ENCODE peak calls at places on chromosomes 6 and 20, in four cellular contexts. N is astrocyte of the cerebellum, S is keratinocyte, B is suprapubic skin. Z is an unnamed sample.

GRCh38 chr20:55216525-55217242 is 741.3 kb downstream of the DOK5 start:
- DNase-seq in N (no peak), S (peak; percentile 40), B (no peak), Z (no peak)

GRCh38 chr6:75281643-75282042 is 2.9 kb downstream of the TMEM30A start:
- DNase-seq in S (no peak), B (no peak), N (no peak), Z (no peak)

GRCh38 chr20:841568-842546 is 8.3 kb downstream of the FAM110A start:
- DNase-seq in B (no peak), N (no peak), S (no peak), Z (no peak)

GRCh38 chr20:24651171-24651972 is 181.9 kb downstream of the SYNDIG1 start:
- DNase-seq in S (peak; percentile 21), B (no peak), N (peak; percentile 72), Z (no peak)

GRCh38 chr6:99064769-99065168 is 117.0 kb upstream of the FBXL4 start:
- DNase-seq in B (no peak), S (no peak), N (no peak), Z (no peak)

GRCh38 chr20:37311710-37312355 is 22.4 kb downstream of the MANBAL start:
- DNase-seq in S (no peak), B (peak; percentile 57), N (no peak), Z (no peak)

GRCh38 chr6:160102956-160103824 is 18.4 kb upstream of the SLC22A1 start:
- DNase-seq in S (no peak), B (no peak), N (no peak), Z (no peak)

GRCh38 chr6:81748946-81749345 is 3.5 kb downstream of the TENT5A start:
- DNase-seq in B (no peak), N (no peak), S (no peak), Z (no peak)

GRCh38 chr20:16860914-16861313 is 112.8 kb downstream of the OTOR start:
- DNase-seq in N (no peak), S (no peak), B (no peak), Z (no peak)

GRCh38 chr6:71676298-71676697 is 210.1 kb upstream of the RIMS1 start:
- DNase-seq in S (no peak), B (no peak), N (no peak), Z (no peak)

GRCh38 chr6:154139894-154140293 is 100.9 kb downstream of the OPRM1 start:
- DNase-seq in S (no peak), B (no peak), N (no peak), Z (no peak)

GRCh38 chr6:3320238-3320637 is 61.5 kb downstream of the PSMG4 start:
- DNase-seq in S (no peak), B (no peak), N (no peak), Z (no peak)

GRCh38 chr6:34056301-34056700 is 89.6 kb downstream of the GRM4 start:
- DNase-seq in N (no peak), S (peak; percentile 38), B (no peak), Z (peak; percentile 46)

GRCh38 chr20:47785900-47786762 is 850 bp upstream of the SULF2 start:
- DNase-seq in N (peak; percentile 69), S (no peak), B (no peak), Z (no peak)

GRCh38 chr20:51529758-51530157 is 12.8 kb downstream of the NFATC2 start:
- DNase-seq in S (no peak), B (no peak), N (no peak), Z (no peak)

GRCh38 chr20:32574296-32575226 is 10.6 kb downstream of the NOL4L start:
- DNase-seq in B (no peak), S (no peak), N (peak; percentile 63), Z (peak; percentile 31)

GRCh38 chr20:16505894-16506293 is 67.4 kb downstream of the KIF16B start:
- DNase-seq in N (no peak), B (no peak), S (no peak), Z (no peak)

GRCh38 chr20:11454966-11455799 is 462.5 kb upstream of the BTBD3 start:
- DNase-seq in S (peak; percentile 42), N (peak; percentile 82), B (no peak), Z (peak; percentile 72)

GRCh38 chr20:39019805-39020325 is 57.7 kb downstream of the DHX35 start:
- DNase-seq in B (no peak), S (no peak), N (peak; percentile 12), Z (no peak)

GRCh38 chr20:4413314-4414045 is 308.2 kb upstream of the PRND start:
- DNase-seq in B (no peak), N (no peak), S (no peak), Z (no peak)

DNA sequence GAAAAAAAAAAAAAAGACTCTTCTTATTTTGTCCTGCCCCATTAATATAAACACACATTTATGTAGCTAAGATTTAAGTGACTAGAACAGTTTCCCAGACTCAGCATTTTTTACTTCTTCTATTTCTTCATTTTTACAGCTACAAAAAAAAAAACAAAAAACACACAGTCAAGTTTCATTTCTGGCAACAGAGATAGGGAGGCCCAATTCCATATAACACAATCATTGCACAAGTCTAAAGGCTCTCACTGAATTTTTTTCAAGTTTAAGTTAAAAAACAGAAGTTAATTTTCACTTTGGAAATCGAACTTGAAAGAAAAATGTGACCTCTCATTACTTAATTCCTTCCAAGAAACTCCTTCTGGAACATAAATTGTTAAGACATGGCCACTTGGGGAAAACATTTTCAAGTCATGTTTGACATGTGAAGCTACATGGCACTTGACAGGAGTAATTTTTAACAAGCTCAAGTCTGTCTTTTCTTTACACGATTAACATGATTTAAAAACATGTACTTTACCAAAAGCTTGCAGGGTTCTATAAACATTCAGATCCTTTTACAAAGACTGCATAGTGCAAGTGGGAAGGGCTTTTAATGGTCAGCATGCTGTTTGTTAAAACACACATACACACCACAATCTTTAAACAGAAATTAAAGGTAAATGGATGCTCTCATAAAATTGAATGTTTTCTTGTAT is 100.1 kb upstream of the CCDC28A start:
- DNase-seq in N (no peak), S (no peak), B (no peak), Z (no peak)
- H3K4me3 ChIP-seq in N (no peak overlapping the region), S (no peak overlapping the region), B (no peak overlapping the region), Z (no peak overlapping the region)

GRCh38 chr20:6469695-6470094 is 297.8 kb upstream of the BMP2 start:
- DNase-seq in N (no peak), S (no peak), B (no peak), Z (no peak)
- TF ChIP-seq CTCF in N (no peak), S (no peak), B (no peak), Z (no peak)

GRCh38 chr6:143744593-143745151 is 66.9 kb downstream of the PHACTR2 start:
- DNase-seq in S (no peak), B (no peak), N (no peak), Z (no peak)

GRCh38 chr6:143746202-143747119 is 68.7 kb downstream of the PHACTR2 start:
- DNase-seq in N (no peak), B (no peak), S (no peak), Z (no peak)

GRCh38 chr6:143743256-143744166 is 65.7 kb downstream of the PHACTR2 start:
- DNase-seq in N (peak; percentile 27), B (no peak), S (no peak), Z (no peak)

GRCh38 chr6:143747347-143747842 is 69.6 kb downstream of the PHACTR2 start:
- DNase-seq in S (no peak), N (no peak), B (no peak), Z (no peak)

DNA sequence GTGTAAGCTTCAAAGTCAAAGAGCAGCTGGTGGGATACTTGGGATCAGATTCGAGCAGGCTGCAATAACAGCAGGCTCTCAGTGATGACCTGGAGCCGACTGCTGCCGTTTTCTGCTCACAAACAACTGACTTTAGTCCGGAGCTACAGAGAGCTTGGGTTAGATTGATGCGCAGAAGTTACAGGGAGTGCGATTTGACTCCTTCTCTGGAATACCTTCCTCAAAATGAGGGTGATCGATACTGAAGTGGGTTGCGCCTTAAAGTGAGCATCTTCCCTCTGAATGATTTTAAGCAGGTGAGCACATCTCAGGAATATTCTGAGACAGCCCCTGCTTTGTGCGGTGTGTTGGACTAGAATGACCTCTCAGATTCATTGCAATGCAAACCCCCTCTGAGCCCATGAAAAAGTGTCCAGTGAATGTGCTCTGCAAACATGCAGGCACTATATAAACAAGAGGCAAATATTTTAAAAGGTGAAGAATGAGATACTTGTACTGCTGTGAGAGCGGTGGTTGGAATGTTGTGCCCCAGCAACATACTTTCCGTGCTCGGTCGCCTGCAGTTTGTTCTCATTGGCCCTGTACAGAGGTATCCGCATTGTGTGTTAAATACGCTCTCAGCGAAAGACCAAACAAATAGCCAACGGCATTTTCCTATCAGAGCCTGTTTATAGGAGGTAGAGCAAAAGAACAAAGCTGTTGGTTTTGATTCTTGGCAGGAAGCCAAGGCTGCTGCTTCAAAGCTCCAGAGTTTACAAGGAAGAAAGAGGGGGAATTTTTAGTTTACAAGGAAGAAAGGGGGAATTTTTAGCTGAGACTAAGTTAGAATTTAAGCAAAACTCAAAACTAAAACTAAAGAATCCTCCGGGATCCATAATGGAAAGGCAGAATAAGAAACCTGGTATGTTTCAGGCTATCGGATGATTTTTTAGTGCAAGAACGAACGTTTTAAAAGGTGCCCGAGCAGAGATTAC is 67.7 kb downstream of the PHACTR2 start:
- DNase-seq in N (peak; percentile 80), B (no peak), S (no peak), Z (no peak)
- H3K4me3 ChIP-seq in N (peak overlapping the region; percentile 7), B (peak overlapping the region; percentile 19), S (no peak overlapping the region), Z (no peak overlapping the region)

GRCh38 chr6:100573169-100573568 is 108.4 kb upstream of the SIM1 start:
- DNase-seq in S (no peak), N (peak; percentile 28), B (no peak), Z (peak; percentile 16)
- TF ChIP-seq CTCF in S (no peak), N (peak; percentile 59), B (no peak), Z (peak; percentile 31)

GRCh38 chr6:317452-318144 is 25.3 kb downstream of the DUSP22 start:
- DNase-seq in S (no peak), B (no peak), N (no peak), Z (no peak)
- H3K4me3 ChIP-seq in S (no peak overlapping the region), B (no peak overlapping the region), N (no peak overlapping the region), Z (no peak overlapping the region)